ENCODE peak calls at places on chromosomes 13 and 19, in six cellular contexts. O is fibroblast of the aortic adventitia; L is endothelial cell; S is stimulated activated CD4-positive, alpha-beta T cell treated with anti-CD3 and anti-CD28 coated beads, Interleukin-1b, Interleukin-23, amount 100 ng/mL, for 1 hour; H is memory B cell; K is omental fat pad. C is an unnamed sample.
A peak's percentile ranks its signal among the peaks of the same experiment; 100 is the strongest.

GRCh38 chr13:33276581-33276980 is 9.0 kb downstream of the STARD13 start:
- DNase-seq in O (peak; percentile 86), S (no peak), L (no peak), H (no peak), K (no peak), C (no peak)

GRCh38 chr19:10961073-10961762 is 388 bp downstream of the SMARCA4 start:
- DNase-seq in S (no peak), H (no peak), O (peak; percentile 28), K (no peak), L (peak; percentile 53), C (no peak)

GRCh38 chr19:2246014-2246620 is 3.0 kb upstream of the AMH start:
- DNase-seq in K (no peak), L (no peak), O (no peak), S (no peak), H (no peak), C (no peak)

GRCh38 chr19:35509861-35510625 is 3.4 kb downstream of the DMKN start:
- DNase-seq in L (peak; percentile 88), K (peak; percentile 75), S (peak; percentile 33), O (peak; percentile 38), H (peak; percentile 74), C (no peak)

GRCh38 chr19:38700933-38701454 is 43.3 kb downstream of the CAPN12 start:
- DNase-seq in L (no peak), O (no peak), S (no peak), K (no peak), H (no peak), C (no peak)

GRCh38 chr13:42066542-42066941 is 18.1 kb downstream of the DGKH start:
- DNase-seq in H (no peak), K (no peak), O (peak; percentile 25), S (no peak), L (no peak), C (no peak)

GRCh38 chr13:32902898-32903297 is 113.3 kb upstream of the KL start:
- DNase-seq in L (no peak), S (no peak), H (no peak), K (no peak), O (peak; percentile 71), C (no peak)

GRCh38 chr13:71867101-71867814 is at the start of gene DACH1:
- DNase-seq in S (no peak), K (no peak), L (peak; percentile 64), O (peak; percentile 8), H (no peak), C (no peak)

GRCh38 chr19:51166846-51167490 is 24.9 kb downstream of the SIGLEC7 start:
- DNase-seq in K (no peak), H (no peak), L (no peak), O (no peak), S (no peak), C (peak; percentile 4)

GRCh38 chr13:79989251-79989661 is 351.7 kb downstream of the SPRY2 start:
- DNase-seq in S (no peak), L (no peak), K (no peak), O (peak; percentile 37), H (no peak), C (no peak)

GRCh38 chr19:33241091-33241529 is 15.5 kb upstream of the SLC7A10 start:
- DNase-seq in L (no peak), H (no peak), K (no peak), O (no peak), S (no peak), C (no peak)